ENCODE peak calls at places on chromosomes 3 and 15, in four cellular contexts. P, J, T and L are unnamed samples.

GRCh38 chr15:70855764-70856163 is 1.8 kb upstream of the LARP6 start:
- DNase-seq in P (no peak), J (no peak), T (no peak), L (no peak)

GRCh38 chr15:25738171-25738792 is 124.8 kb downstream of the ATP10A start:
- DNase-seq in P (no peak), J (no peak), T (no peak), L (no peak)

GRCh38 chr15:85689729-85690128 is 105.0 kb downstream of the KLHL25 start:
- DNase-seq in P (peak; percentile 66), J (no peak), T (peak; percentile 44), L (peak; percentile 69)

GRCh38 chr3:127448161-127448561 is 142.4 kb downstream of the TPRA1 start:
- DNase-seq in P (no peak), J (peak; percentile 11), T (no peak), L (peak; percentile 18)

GRCh38 chr15:66646308-66646707 is 55.7 kb upstream of the SMAD6 start:
- DNase-seq in P (no peak), J (peak; percentile 59), T (no peak), L (no peak)

GRCh38 chr3:145094355-145094941 is 1066.5 kb downstream of the PLOD2 start:
- DNase-seq in P (no peak), J (no peak), T (peak; percentile 16), L (no peak)

GRCh38 chr15:39801641-39802309 is 19.1 kb upstream of the FSIP1 start:
- DNase-seq in P (no peak), J (no peak), T (no peak), L (peak; percentile 57)

GRCh38 chr3:5138214-5138981 is 16.3 kb downstream of the ARL8B start:
- DNase-seq in P (no peak), J (no peak), T (no peak), L (no peak)

GRCh38 chr15:69031013-69032001 is 16.8 kb downstream of the NOX5 start:
- DNase-seq in P (peak; percentile 10), J (peak; percentile 38), T (no peak), L (peak; percentile 86)

GRCh38 chr3:71048948-71049347 is 534.6 kb downstream of the FOXP1 start:
- DNase-seq in P (no peak), J (peak; percentile 42), T (no peak), L (no peak)

GRCh38 chr15:48766196-48766595 is 44.7 kb downstream of the CEP152 start:
- DNase-seq in P (no peak), J (no peak), T (no peak), L (no peak)

GRCh38 chr3:94115482-94115881 is 52.6 kb downstream of the NSUN3 start:
- DNase-seq in P (no peak), J (no peak), T (peak; percentile 7), L (no peak)

GRCh38 chr3:128009952-128010846 is 42.0 kb upstream of the SEC61A1 start:
- DNase-seq in P (no peak), J (no peak), T (no peak), L (no peak)

GRCh38 chr15:49645937-49646336 is 25.1 kb downstream of the DTWD1 start:
- DNase-seq in P (no peak), J (peak; percentile 22), T (no peak), L (no peak)

GRCh38 chr3:188947401-188947982 is 224.3 kb upstream of the TPRG1 start:
- DNase-seq in P (peak; percentile 31), J (peak; percentile 87), T (no peak), L (peak; percentile 94)

GRCh38 chr15:58444658-58445332 is 13.0 kb downstream of the LIPC start:
- DNase-seq in P (no peak), J (peak; percentile 41), T (no peak), L (no peak)